ENCODE peak calls at places on chromosomes 2 and 18, in five cellular contexts. K is HCT116; U is non-pigmented ciliary epithelial cell; S is CD8-positive, alpha-beta memory T cell; F is NCI-H510A treated with DMSO at 0.1 percent for 48 hours. V is an unnamed sample.
A peak's percentile ranks its signal among the peaks of the same experiment; 100 is the strongest.

GRCh38 chr2:159880729-159881128 is 82.7 kb upstream of the CD302 start:
- DNase-seq in K (no peak), F (peak; percentile 4), S (no peak), U (no peak), V (no peak)

GRCh38 chr2:236551843-236552542 is 17.6 kb upstream of the ACKR3 start:
- DNase-seq in S (no peak), F (no peak), U (no peak), K (no peak), V (no peak)

GRCh38 chr2:7237476-7237875 is 320.3 kb downstream of the RNF144A start:
- DNase-seq in S (no peak), U (no peak), F (no peak), K (no peak), V (no peak)

GRCh38 chr2:176491172-176491904 is 222.1 kb downstream of the MTX2 start:
- DNase-seq in U (peak; percentile 98), K (no peak), S (no peak), F (no peak), V (peak; percentile 84)

GRCh38 chr2:151299940-151300539 is 10.6 kb upstream of the NMI start:
- DNase-seq in S (no peak), F (no peak), U (no peak), K (no peak), V (no peak)

GRCh38 chr18:2147424-2147823 is 423.9 kb downstream of the METTL4 start:
- DNase-seq in U (no peak), K (no peak), F (no peak), S (no peak), V (no peak)

GRCh38 chr2:29443086-29443485 is 327.9 kb downstream of the CLIP4 start:
- DNase-seq in U (no peak), F (no peak), S (no peak), K (no peak), V (no peak)

GRCh38 chr18:60277855-60278480 is 94.6 kb downstream of the MC4R start:
- DNase-seq in K (no peak), F (no peak), S (no peak), U (peak; percentile 22), V (no peak)

GRCh38 chr2:45938649-45939511 is 287.4 kb downstream of the PRKCE start:
- DNase-seq in K (peak; percentile 92), S (no peak), F (peak; percentile 29), U (peak; percentile 82), V (peak; percentile 95)

GRCh38 chr2:84701880-84702279 is 179.0 kb downstream of the TRABD2A start:
- DNase-seq in F (no peak), S (no peak), U (peak; percentile 77), K (no peak), V (no peak)

GRCh38 chr2:79219383-79219988 is 59.9 kb upstream of the REG3A start:
- DNase-seq in S (no peak), F (peak; percentile 59), K (no peak), U (peak; percentile 5), V (no peak)

GRCh38 chr2:236859896-236860295 is 225.8 kb upstream of the COPS8 start:
- DNase-seq in K (no peak), F (no peak), S (no peak), U (no peak), V (no peak)

GRCh38 chr2:115303-115702 is 69.0 kb upstream of the FAM110C start:
- DNase-seq in U (no peak), S (no peak), K (peak; percentile 26), F (no peak), V (no peak)

GRCh38 chr2:156841321-156841720 is 405.1 kb downstream of the GPD2 start:
- DNase-seq in F (no peak), K (no peak), U (no peak), S (no peak), V (no peak)

GRCh38 chr2:202387608-202388342 is 11.6 kb downstream of the BMPR2 start:
- DNase-seq in F (no peak), U (no peak), K (no peak), S (no peak), V (no peak)

GRCh38 chr18:9218052-9218451 is 81.5 kb downstream of the ANKRD12 start:
- DNase-seq in K (no peak), S (no peak), F (no peak), U (no peak), V (peak; percentile 13)

GRCh38 chr2:74887445-74887951 is 53.6 kb downstream of the HK2 start:
- DNase-seq in S (no peak), F (no peak), K (no peak), U (no peak), V (no peak)

V was measured in smooth muscle cell of the brain vasculature.